ENCODE peak calls at places on chromosomes 16 and 17, in seven cellular contexts. J is GOT3; R is GM13976; L is NCI-H1417; U is EL; Q is activated naive CD4-positive, alpha-beta T cell; P is AG04450. M is an unnamed sample.

GRCh38 chr16:49643429-49644142 is 212.3 kb downstream of the ZNF423 start:
- DNase-seq in J (no peak), R (no peak), L (no peak), U (peak; percentile 85), Q (no peak), P (no peak), M (no peak)

GRCh38 chr17:79749156-79749815 is 18.5 kb downstream of the ENPP7 start:
- DNase-seq in J (no peak), R (no peak), L (no peak), U (peak; percentile 14), Q (no peak), P (peak; percentile 33), M (no peak)

GRCh38 chr17:8005357-8005756 is 2.9 kb downstream of the GUCY2D start:
- DNase-seq in J (no peak), R (no peak), L (no peak), U (peak; percentile 71), Q (no peak), P (no peak), M (no peak)

GRCh38 chr17:77391668-77392375 is 251.1 kb downstream of the SEC14L1 start:
- DNase-seq in J (peak; percentile 74), R (no peak), L (no peak), U (peak; percentile 98), Q (no peak), P (peak; percentile 96), M (no peak)

GRCh38 chr17:1486802-1487695 is 5.4 kb downstream of the MYO1C start:
- DNase-seq in J (no peak), R (peak; percentile 77), L (peak; percentile 45), U (peak; percentile 80), Q (peak; percentile 56), P (no peak), M (no peak)

GRCh38 chr17:13413001-13413400 is 188.7 kb downstream of the HS3ST3A1 start:
- DNase-seq in J (no peak), R (no peak), L (no peak), U (peak; percentile 57), Q (no peak), P (no peak), M (no peak)

GRCh38 chr17:676965-677364 is 37.7 kb downstream of the VPS53 start:
- DNase-seq in J (no peak), R (no peak), L (no peak), U (no peak), Q (no peak), P (no peak), M (no peak)

GRCh38 chr16:11405331-11406176 is 60.3 kb downstream of the RMI2 start:
- DNase-seq in J (no peak), R (peak; percentile 75), L (peak; percentile 4), U (peak; percentile 36), Q (no peak), P (no peak), M (peak; percentile 67)

GRCh38 chr16:9380221-9380620 is 288.8 kb downstream of the HAPSTR1 start:
- DNase-seq in J (no peak), R (no peak), L (no peak), U (no peak), Q (no peak), P (no peak), M (no peak)

M was measured in HepG2.